ENCODE peak calls at places on chromosomes 13 and 19, in six cellular contexts. One of them, this sample, is unnamed.
A peak's percentile ranks its signal among the peaks of the same experiment; 100 is the strongest.

GRCh38 chr13:100454876-100455275 is 133.7 kb downstream of the GGACT start:
- DNase-seq in breast epithelium: no peak
- DNase-seq in activated T-cell treated with anti-CD3 and anti-CD28 coated beads for 1 hour: no peak
- DNase-seq in stimulated activated CD8-positive, alpha-beta memory T cell treated with anti-CD3 and anti-CD28 coated beads, Interleukin-7, amount 100 ng/mL, for 48 hours: no peak
- DNase-seq in caudate nucleus: no peak
- DNase-seq in NCI-H774: no peak
- DNase-seq in this sample: no peak

GRCh38 chr19:45809643-45810159 is 5.4 kb downstream of the RSPH6A start:
- DNase-seq in breast epithelium: no peak
- DNase-seq in activated T-cell treated with anti-CD3 and anti-CD28 coated beads for 1 hour: no peak
- DNase-seq in stimulated activated CD8-positive, alpha-beta memory T cell treated with anti-CD3 and anti-CD28 coated beads, Interleukin-7, amount 100 ng/mL, for 48 hours: no peak
- DNase-seq in caudate nucleus: no peak
- DNase-seq in NCI-H774: peak; percentile 50
- DNase-seq in this sample: peak; percentile 36

GRCh38 chr19:45641274-45642105 is 2.3 kb upstream of the EML2 start:
- DNase-seq in breast epithelium: peak; percentile 95
- DNase-seq in activated T-cell treated with anti-CD3 and anti-CD28 coated beads for 1 hour: peak; percentile 30
- DNase-seq in stimulated activated CD8-positive, alpha-beta memory T cell treated with anti-CD3 and anti-CD28 coated beads, Interleukin-7, amount 100 ng/mL, for 48 hours: peak; percentile 75
- DNase-seq in caudate nucleus: no peak
- DNase-seq in NCI-H774: peak; percentile 84
- DNase-seq in this sample: peak; percentile 92

GRCh38 chr13:67390462-67391093 is 160.4 kb upstream of the PCDH9 start:
- DNase-seq in breast epithelium: no peak
- DNase-seq in activated T-cell treated with anti-CD3 and anti-CD28 coated beads for 1 hour: no peak
- DNase-seq in stimulated activated CD8-positive, alpha-beta memory T cell treated with anti-CD3 and anti-CD28 coated beads, Interleukin-7, amount 100 ng/mL, for 48 hours: no peak
- DNase-seq in caudate nucleus: no peak
- DNase-seq in NCI-H774: no peak
- DNase-seq in this sample: no peak

GRCh38 chr19:38389101-38389925 is 816 bp downstream of the SPRED3 start:
- DNase-seq in breast epithelium: no peak
- DNase-seq in activated T-cell treated with anti-CD3 and anti-CD28 coated beads for 1 hour: no peak
- DNase-seq in stimulated activated CD8-positive, alpha-beta memory T cell treated with anti-CD3 and anti-CD28 coated beads, Interleukin-7, amount 100 ng/mL, for 48 hours: no peak
- DNase-seq in caudate nucleus: no peak
- DNase-seq in NCI-H774: no peak
- DNase-seq in this sample: no peak

GRCh38 chr19:11091343-11092153 is 2.3 kb downstream of the LDLR start:
- DNase-seq in breast epithelium: peak; percentile 95
- DNase-seq in activated T-cell treated with anti-CD3 and anti-CD28 coated beads for 1 hour: no peak
- DNase-seq in stimulated activated CD8-positive, alpha-beta memory T cell treated with anti-CD3 and anti-CD28 coated beads, Interleukin-7, amount 100 ng/mL, for 48 hours: no peak
- DNase-seq in caudate nucleus: peak; percentile 23
- DNase-seq in NCI-H774: no peak
- DNase-seq in this sample: peak; percentile 83

GRCh38 chr13:77760893-77761292 is 63.4 kb downstream of the SLAIN1 start:
- DNase-seq in breast epithelium: peak; percentile 30
- DNase-seq in activated T-cell treated with anti-CD3 and anti-CD28 coated beads for 1 hour: no peak
- DNase-seq in stimulated activated CD8-positive, alpha-beta memory T cell treated with anti-CD3 and anti-CD28 coated beads, Interleukin-7, amount 100 ng/mL, for 48 hours: no peak
- DNase-seq in caudate nucleus: no peak
- DNase-seq in NCI-H774: no peak
- DNase-seq in this sample: no peak

GRCh38 chr13:60590775-60591174 is 193.8 kb downstream of the TDRD3 start:
- DNase-seq in breast epithelium: no peak
- DNase-seq in activated T-cell treated with anti-CD3 and anti-CD28 coated beads for 1 hour: no peak
- DNase-seq in stimulated activated CD8-positive, alpha-beta memory T cell treated with anti-CD3 and anti-CD28 coated beads, Interleukin-7, amount 100 ng/mL, for 48 hours: no peak
- DNase-seq in caudate nucleus: no peak
- DNase-seq in NCI-H774: no peak
- DNase-seq in this sample: no peak

GRCh38 chr13:46184277-46184699 is 2.3 kb upstream of the LCP1 start:
- DNase-seq in breast epithelium: no peak
- DNase-seq in activated T-cell treated with anti-CD3 and anti-CD28 coated beads for 1 hour: peak; percentile 66
- DNase-seq in stimulated activated CD8-positive, alpha-beta memory T cell treated with anti-CD3 and anti-CD28 coated beads, Interleukin-7, amount 100 ng/mL, for 48 hours: no peak
- DNase-seq in caudate nucleus: no peak
- DNase-seq in NCI-H774: no peak
- DNase-seq in this sample: peak; percentile 47

This sample was measured in small intestine.